ENCODE peak calls at places on chromosomes 7 and 10, in five cellular contexts. Q, U, Y, R and E are unnamed samples.

GRCh38 chr7:64908358-64908757 is 5.3 kb downstream of the ZNF273 start:
- DNase-seq in Q (no peak), U (no peak), Y (no peak), R (no peak), E (peak)

GRCh38 chr10:124074471-124075109 is 18.8 kb downstream of the CHST15 start:
- DNase-seq in Q (no peak), U (no peak), Y (no peak), R (peak), E (no peak)

GRCh38 chr7:64541438-64542359 is 21.2 kb downstream of the ZNF680 start:
- DNase-seq in Q (no peak), U (no peak), Y (peak), R (no peak), E (no peak)

GRCh38 chr7:137656227-137656849 is 190.4 kb downstream of the DGKI start:
- DNase-seq in Q (peak), U (peak), Y (peak), R (peak), E (peak)

GRCh38 chr10:23630880-23631279 is 192.0 kb downstream of the OTUD1 start:
- DNase-seq in Q (no peak), U (no peak), Y (no peak), R (no peak), E (no peak)

GRCh38 chr10:4587466-4587865 is 238.5 kb upstream of the AKR1E2 start:
- DNase-seq in Q (no peak), U (no peak), Y (no peak), R (no peak), E (no peak)

GRCh38 chr7:927031-927671 is 27.3 kb downstream of the ADAP1 start:
- DNase-seq in Q (no peak), U (no peak), Y (no peak), R (no peak), E (no peak)

GRCh38 chr10:86334515-86335085 is 32.0 kb downstream of the GRID1 start:
- DNase-seq in Q (no peak), U (peak), Y (peak), R (no peak), E (peak)

GRCh38 chr10:49320191-49320590 is 21.2 kb downstream of the C10orf71 start:
- DNase-seq in Q (no peak), U (no peak), Y (no peak), R (no peak), E (no peak)

GRCh38 chr7:99143853-99144672 is at the start of gene SMURF1:
- DNase-seq in Q (peak), U (peak), Y (peak), R (peak), E (no peak)

GRCh38 chr7:55223023-55223422 is 142.1 kb upstream of the LANCL2 start:
- DNase-seq in Q (no peak), U (no peak), Y (no peak), R (no peak), E (no peak)

GRCh38 chr7:101673951-101674350 is 44.9 kb upstream of the MYL10 start:
- DNase-seq in Q (no peak), U (peak), Y (no peak), R (no peak), E (no peak)

GRCh38 chr10:63208981-63209380 is 75.9 kb downstream of the NRBF2 start:
- DNase-seq in Q (no peak), U (no peak), Y (peak), R (no peak), E (no peak)

GRCh38 chr10:30398193-30398592 is 35.8 kb upstream of the MAP3K8 start:
- DNase-seq in Q (no peak), U (no peak), Y (no peak), R (no peak), E (no peak)

GRCh38 chr10:97543025-97543546 is 29.5 kb upstream of the ANKRD2 start:
- DNase-seq in Q (no peak), U (peak), Y (no peak), R (peak), E (no peak)

GRCh38 chr10:101867931-101868330 is 24.3 kb upstream of the KCNIP2 start:
- DNase-seq in Q (no peak), U (no peak), Y (no peak), R (no peak), E (peak)

GRCh38 chr7:85749715-85750453 is 563.0 kb upstream of the SEMA3D start:
- DNase-seq in Q (no peak), U (no peak), Y (no peak), R (no peak), E (no peak)

GRCh38 chr10:69831231-69831855 is 29.6 kb downstream of the COL13A1 start:
- DNase-seq in Q (no peak), U (no peak), Y (no peak), R (no peak), E (no peak)

GRCh38 chr7:82631998-82632397 is 188.4 kb upstream of the CACNA2D1 start:
- DNase-seq in Q (no peak), U (no peak), Y (no peak), R (no peak), E (no peak)

GRCh38 chr10:125284875-125285597 is 124.7 kb upstream of the CTBP2 start:
- DNase-seq in Q (no peak), U (no peak), Y (no peak), R (no peak), E (no peak)

GRCh38 chr10:125283831-125284614 is 123.7 kb upstream of the CTBP2 start:
- DNase-seq in Q (no peak), U (no peak), Y (no peak), R (no peak), E (no peak)

GRCh38 chr10:125281091-125281490 is 120.7 kb upstream of the CTBP2 start:
- DNase-seq in Q (no peak), U (no peak), Y (no peak), R (no peak), E (no peak)

GRCh38 chr10:125283191-125283590 is 122.8 kb upstream of the CTBP2 start:
- DNase-seq in Q (no peak), U (peak), Y (no peak), R (no peak), E (no peak)
- TF ChIP-seq CTCF in Q (no peak), U (peak), Y (no peak), R (peak), E (no peak)

DNA sequence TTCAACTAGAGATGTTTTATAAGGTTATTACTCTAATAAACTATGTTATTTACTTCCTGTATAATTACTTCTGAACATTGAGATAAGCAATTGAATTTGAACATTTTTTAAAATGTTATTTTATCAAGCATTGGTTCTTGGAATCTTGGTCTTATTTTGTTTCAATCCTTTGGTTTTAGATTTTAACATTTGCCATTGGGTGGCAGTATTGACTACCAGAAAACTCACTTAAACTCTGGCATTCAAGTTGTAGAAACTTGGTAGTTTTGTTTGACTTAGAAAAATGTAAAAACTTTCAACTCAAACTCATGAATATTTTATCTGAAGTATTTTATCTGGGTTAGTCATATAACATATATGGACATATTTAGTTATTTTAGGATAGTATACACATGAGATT is 48.1 kb downstream of the ATRNL1 start:
- DNase-seq in Q (no peak), U (peak), Y (peak), R (no peak), E (no peak)
- TF ChIP-seq CTCF in Q (peak), U (peak), Y (peak), R (peak), E (peak)

DNA sequence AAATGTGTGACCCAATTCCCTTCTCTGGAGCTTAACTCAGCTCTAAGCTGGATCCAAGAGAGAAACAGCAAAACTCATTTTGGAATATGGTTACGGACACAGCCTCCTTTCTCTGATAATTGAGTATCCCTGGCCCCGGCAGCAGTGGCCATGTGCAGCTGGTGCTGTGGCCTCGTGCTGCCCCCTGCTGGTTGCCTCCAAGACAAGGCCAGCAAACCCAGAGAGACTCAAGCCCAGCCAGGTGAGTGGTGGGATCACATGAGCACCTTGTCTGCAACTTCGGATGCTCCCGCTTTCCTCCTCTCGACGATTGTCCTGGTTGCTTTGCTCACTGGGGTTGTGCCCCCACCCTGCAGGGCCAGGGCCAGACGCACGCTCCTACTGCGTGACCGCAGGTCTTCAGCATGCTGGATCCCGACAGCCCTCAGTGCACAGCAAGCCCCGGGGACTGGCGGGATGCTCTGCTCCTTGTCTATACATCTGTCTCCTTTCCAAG is 19.4 kb downstream of the SFTPD start:
- DNase-seq in Q (peak), U (peak), Y (peak), R (peak), E (peak)
- TF ChIP-seq CTCF in Q (peak), U (peak), Y (peak), R (peak), E (peak)

DNA sequence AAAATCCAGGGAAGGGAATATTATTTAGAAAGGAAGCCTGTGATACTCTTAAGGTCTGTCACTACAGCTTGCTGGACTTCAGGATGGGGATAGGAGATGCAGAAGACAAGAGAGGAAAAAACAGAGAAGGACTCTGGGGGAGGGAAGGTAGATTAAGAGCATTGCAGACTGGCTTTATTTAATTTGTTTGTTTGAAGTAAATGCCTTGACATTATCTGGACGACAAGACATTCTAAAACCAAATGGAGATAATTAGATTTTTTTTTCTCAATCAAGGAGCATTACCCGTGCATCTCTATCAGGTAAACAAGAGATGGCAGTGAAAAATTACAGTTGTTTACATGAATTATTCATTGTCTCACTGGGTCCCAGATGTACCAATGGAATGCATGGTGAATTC is 24.3 kb downstream of the ACTA2 start:
- DNase-seq in Q (no peak), U (no peak), Y (no peak), R (no peak), E (no peak)
- TF ChIP-seq CTCF in Q (no peak), U (no peak), Y (no peak), R (no peak), E (no peak)

DNA sequence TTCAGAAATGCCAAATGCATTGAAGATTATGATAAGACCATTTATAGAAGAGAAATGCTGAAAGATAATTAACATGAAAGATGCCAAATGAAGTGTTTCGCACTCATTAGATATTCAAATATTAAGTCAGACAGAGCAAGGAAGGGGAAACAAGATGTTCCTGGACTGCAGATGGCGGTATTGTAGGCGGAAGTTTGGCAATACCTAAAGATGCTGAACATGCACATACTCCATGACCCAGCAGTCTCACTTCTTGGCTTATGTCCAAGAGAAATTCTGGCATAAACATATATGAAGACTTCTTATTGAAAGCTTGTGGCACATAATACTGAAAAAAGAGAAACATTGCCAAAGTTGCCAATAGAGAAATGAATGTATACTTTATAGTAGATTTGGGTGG is 325.4 kb upstream of the SEMA3C start:
- DNase-seq in Q (no peak), U (peak), Y (no peak), R (no peak), E (peak)
- TF ChIP-seq CTCF in Q (no peak), U (no peak), Y (no peak), R (no peak), E (no peak)

GRCh38 chr10:35466170-35466569 is 129.9 kb downstream of the CCNY start:
- DNase-seq in Q (no peak), U (no peak), Y (no peak), R (no peak), E (no peak)
- TF ChIP-seq CTCF in Q (no peak), U (no peak), Y (no peak), R (no peak), E (no peak)

GRCh38 chr7:35802102-35802466 is 1.2 kb downstream of the SEPTIN7 start:
- DNase-seq in Q (no peak), U (no peak), Y (no peak), R (no peak), E (no peak)
- TF ChIP-seq CTCF in Q (no peak), U (no peak), Y (no peak), R (no peak), E (no peak)

GRCh38 chr7:33048704-33049103 is 13.9 kb downstream of the NT5C3A start:
- DNase-seq in Q (no peak), U (no peak), Y (no peak), R (no peak), E (no peak)

GRCh38 chr7:33043875-33044718 is 18.5 kb downstream of the NT5C3A start:
- DNase-seq in Q (no peak), U (peak), Y (no peak), R (no peak), E (peak)

GRCh38 chr7:33043434-33043833 is 19.1 kb downstream of the NT5C3A start:
- DNase-seq in Q (no peak), U (no peak), Y (peak), R (no peak), E (no peak)

GRCh38 chr7:33048257-33048656 is 14.3 kb downstream of the NT5C3A start:
- DNase-seq in Q (no peak), U (no peak), Y (no peak), R (no peak), E (no peak)

GRCh38 chr7:33044986-33045385 is 17.6 kb downstream of the NT5C3A start:
- DNase-seq in Q (no peak), U (no peak), Y (no peak), R (no peak), E (no peak)
- TF ChIP-seq CTCF in Q (no peak), U (no peak), Y (no peak), R (no peak), E (no peak)

GRCh38 chr7:140646931-140647647 is 6.5 kb upstream of the DENND2A start:
- DNase-seq in Q (peak), U (peak), Y (peak), R (peak), E (no peak)
- TF ChIP-seq CTCF in Q (peak), U (peak), Y (peak), R (peak), E (peak)

GRCh38 chr7:87784424-87784823 is 91.7 kb downstream of the SLC25A40 start:
- DNase-seq in Q (no peak), U (no peak), Y (no peak), R (no peak), E (no peak)
- TF ChIP-seq CTCF in Q (no peak), U (no peak), Y (no peak), R (no peak), E (peak)